ENCODE peak calls at places on chromosomes 1 and 21, in four cellular contexts. D is HepG2, E is SK-N-SH, N is K562. Z is an unnamed sample.

GRCh38 chr1:21321963-21322680 is 31.9 kb upstream of the ECE1 start:
- DNase-seq in N (no peak), D (no peak), E (no peak), Z (no peak)

GRCh38 chr21:21230672-21231071 is 232.5 kb downstream of the NCAM2 start:
- DNase-seq in E (no peak), N (no peak), D (no peak), Z (no peak)

GRCh38 chr1:86202552-86203340 is 46.2 kb upstream of the COL24A1 start:
- DNase-seq in N (no peak), E (no peak), D (no peak), Z (no peak)

GRCh38 chr1:155218854-155219591 is 10.5 kb downstream of the MTX1 start:
- DNase-seq in D (no peak), N (peak), E (peak), Z (no peak)

GRCh38 chr1:242585616-242586354 is 61.3 kb upstream of the PLD5 start:
- DNase-seq in E (no peak), D (no peak), N (no peak), Z (no peak)

GRCh38 chr1:231348442-231348841 is 10.3 kb downstream of the SPRTN start:
- DNase-seq in N (no peak), D (no peak), E (no peak), Z (no peak)

GRCh38 chr1:56799605-56800398 is 19.4 kb downstream of the FYB2 start:
- DNase-seq in D (no peak), E (no peak), N (no peak), Z (no peak)

GRCh38 chr1:36699113-36699512 is 216.4 kb upstream of the CSF3R start:
- DNase-seq in D (no peak), N (no peak), E (no peak), Z (no peak)

GRCh38 chr1:38327559-38327973 is 281.0 kb upstream of the POU3F1 start:
- DNase-seq in D (no peak), E (no peak), N (no peak), Z (no peak)

GRCh38 chr1:32801096-32801713 is 16.0 kb downstream of the YARS1 start:
- DNase-seq in D (no peak), N (no peak), E (no peak), Z (no peak)

GRCh38 chr1:44707112-44707881 is 23.7 kb downstream of the RNU5D-1 start:
- DNase-seq in D (peak), N (no peak), E (no peak), Z (no peak)

GRCh38 chr1:229007701-229008100 is 263.2 kb upstream of the RAB4A start:
- DNase-seq in E (no peak), D (no peak), N (no peak), Z (no peak)

GRCh38 chr21:32844653-32845443 is 73.3 kb upstream of the PAXBP1 start:
- DNase-seq in N (no peak), E (no peak), D (no peak), Z (no peak)

GRCh38 chr1:54084794-54085193 is 31.4 kb downstream of the TCEANC2 start:
- DNase-seq in D (no peak), N (no peak), E (no peak), Z (no peak)

GRCh38 chr1:24724345-24725208 is 20.7 kb upstream of the CLIC4 start:
- DNase-seq in E (no peak), D (peak), N (peak), Z (no peak)

GRCh38 chr1:151293093-151293492 is 11.0 kb downstream of the ZNF687 start:
- DNase-seq in E (no peak), D (no peak), N (no peak), Z (no peak)

GRCh38 chr1:33099290-33100118 is 18.6 kb downstream of the AZIN2 start:
- DNase-seq in D (no peak), N (no peak), E (no peak), Z (peak)

GRCh38 chr1:57279909-57280666 is 143.8 kb downstream of the DAB1 start:
- DNase-seq in N (no peak), E (no peak), D (peak), Z (no peak)

GRCh38 chr1:151288502-151288901 is 6.4 kb downstream of the ZNF687 start:
- DNase-seq in N (no peak), E (no peak), D (no peak), Z (no peak)

GRCh38 chr1:42977653-42978052 is 19.0 kb upstream of the SLC2A1 start:
- DNase-seq in E (no peak), N (no peak), D (no peak), Z (no peak)

GRCh38 chr1:16048573-16049189 is 5.1 kb downstream of the CLCNKB start:
- DNase-seq in E (peak), D (no peak), N (peak), Z (no peak)

GRCh38 chr1:231634302-231635013 is 7.9 kb downstream of the DISC1 start:
- DNase-seq in D (no peak), E (no peak), N (no peak), Z (no peak)

GRCh38 chr1:164689672-164690655 is 131.0 kb downstream of the PBX1 start:
- DNase-seq in D (no peak), N (no peak), E (peak), Z (no peak)

GRCh38 chr1:211258310-211258755 is 833 bp upstream of the RCOR3 start:
- DNase-seq in D (peak), E (peak), N (peak), Z (no peak)

GRCh38 chr1:53642215-53642555 is 96.8 kb downstream of the GLIS1 start:
- DNase-seq in D (no peak), E (no peak), N (no peak), Z (no peak)

GRCh38 chr1:226201029-226201593 is 14.6 kb upstream of the ACBD3 start:
- DNase-seq in D (no peak), N (peak), E (no peak), Z (no peak)

GRCh38 chr21:34147835-34148804 is 74.7 kb downstream of the MRPS6 start:
- DNase-seq in D (no peak), E (no peak), N (no peak), Z (no peak)

GRCh38 chr1:32501865-32502264 is 37.0 kb downstream of the ZBTB8B start:
- DNase-seq in E (no peak), N (no peak), D (no peak), Z (no peak)

GRCh38 chr1:217040696-217041095 is 317.5 kb upstream of the ESRRG start:
- DNase-seq in N (no peak), E (no peak), D (no peak), Z (no peak)

GRCh38 chr1:43797926-43798325 is 90.6 kb downstream of the ST3GAL3 start:
- DNase-seq in E (no peak), D (no peak), N (no peak), Z (no peak)

DNA sequence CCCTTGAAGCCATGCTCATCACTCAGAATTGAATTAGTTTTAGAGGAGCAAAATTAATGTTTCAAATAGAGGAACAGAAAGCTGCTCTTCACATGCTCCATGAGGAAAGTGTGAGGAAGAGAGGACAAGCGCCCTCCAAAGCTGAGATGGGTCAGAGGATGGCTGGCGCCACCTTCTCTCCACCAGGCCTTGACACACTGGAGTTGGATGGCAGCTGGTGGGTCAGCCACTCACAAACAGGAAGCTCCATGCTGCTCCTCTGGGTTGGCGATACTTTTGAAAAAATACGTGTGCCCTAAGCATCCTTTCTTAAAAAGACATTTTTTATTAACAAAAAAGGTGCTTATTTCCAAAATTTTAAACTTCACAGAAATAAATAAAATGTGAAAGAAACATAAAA is 3.1 kb upstream of the CD2 start:
- DNase-seq in E (no peak), D (no peak), N (no peak), Z (no peak)
- TF ChIP-seq SMC3 in E (no peak), D (no peak), N (no peak), Z (no peak)

DNA sequence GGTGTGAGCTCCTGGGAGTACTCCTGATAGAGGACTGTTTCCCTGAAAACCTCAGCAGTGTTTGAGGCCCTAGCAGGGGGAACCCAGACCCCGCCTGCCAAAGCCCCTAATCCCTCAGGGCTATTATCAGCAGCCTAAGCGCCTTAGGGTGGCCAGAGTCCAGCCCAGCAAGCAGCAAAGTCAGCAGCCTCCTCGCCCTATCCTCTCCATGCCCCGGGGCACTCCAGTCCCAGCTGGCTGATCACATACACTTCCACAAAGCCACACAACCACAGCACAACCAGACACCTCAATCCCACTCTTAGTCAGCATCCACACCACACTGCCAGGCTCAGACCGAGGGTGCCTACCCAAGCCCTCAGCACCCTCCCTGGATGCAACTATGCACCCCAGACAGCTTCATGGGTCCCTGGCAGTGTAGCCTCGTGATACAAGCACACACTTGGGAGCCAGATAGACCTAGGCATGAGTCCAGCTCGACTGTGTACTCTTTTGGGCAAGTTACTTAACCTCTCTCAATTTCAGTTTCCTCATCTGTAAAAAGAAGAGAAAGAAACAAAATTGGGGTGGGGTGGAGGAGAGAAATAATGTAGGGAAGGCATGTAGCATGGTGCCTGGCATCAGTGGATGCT is 7.1 kb downstream of the IGSF9 start:
- DNase-seq in E (no peak), N (no peak), D (no peak), Z (no peak)
- TF ChIP-seq TAF1 in E (no peak), N (no peak), D (no peak), Z (no peak)

GRCh38 chr1:245156736-245157505 is 2.1 kb downstream of the KIF26B start:
- DNase-seq in D (peak), E (peak), N (no peak), Z (no peak)
- TF ChIP-seq SMC3 in D (no peak), E (no peak), N (no peak), Z (no peak)

GRCh38 chr1:110492573-110492972 is 26.4 kb downstream of the KCNA10 start:
- DNase-seq in N (no peak), E (no peak), D (no peak), Z (no peak)

GRCh38 chr1:110495926-110496600 is 22.9 kb downstream of the KCNA10 start:
- DNase-seq in N (peak), D (peak), E (peak), Z (no peak)

GRCh38 chr1:110493059-110493458 is 25.9 kb downstream of the KCNA10 start:
- DNase-seq in N (no peak), E (no peak), D (no peak), Z (no peak)

GRCh38 chr1:110494036-110494435 is 24.9 kb downstream of the KCNA10 start:
- DNase-seq in E (no peak), N (no peak), D (no peak), Z (no peak)

GRCh38 chr1:110494522-110495406 is 24.2 kb downstream of the KCNA10 start:
- DNase-seq in E (no peak), D (no peak), N (no peak), Z (no peak)
- TF ChIP-seq TAF1 in E (no peak), D (no peak), N (no peak), Z (no peak)

GRCh38 chr1:12697406-12697805 is 18.5 kb upstream of the AADACL3 start:
- DNase-seq in N (no peak), D (no peak), E (no peak), Z (no peak)
- TF ChIP-seq SMC3 in N (no peak), D (no peak), E (no peak), Z (no peak)

GRCh38 chr1:52158218-52158617 is 16.3 kb downstream of the ZFYVE9 start:
- DNase-seq in E (no peak), D (no peak), N (no peak), Z (no peak)

GRCh38 chr1:52157582-52157981 is 15.7 kb downstream of the ZFYVE9 start:
- DNase-seq in N (no peak), E (no peak), D (no peak), Z (no peak)

GRCh38 chr1:52162947-52163346 is 21.1 kb downstream of the ZFYVE9 start:
- DNase-seq in D (no peak), N (no peak), E (no peak), Z (no peak)

GRCh38 chr1:52156460-52156859 is 14.6 kb downstream of the ZFYVE9 start:
- DNase-seq in N (no peak), E (no peak), D (no peak), Z (no peak)

GRCh38 chr1:52159033-52159789 is 17.3 kb downstream of the ZFYVE9 start:
- DNase-seq in N (no peak), E (no peak), D (no peak), Z (no peak)
- TF ChIP-seq TAF1 in N (no peak), E (no peak), D (no peak), Z (no peak)

DNA sequence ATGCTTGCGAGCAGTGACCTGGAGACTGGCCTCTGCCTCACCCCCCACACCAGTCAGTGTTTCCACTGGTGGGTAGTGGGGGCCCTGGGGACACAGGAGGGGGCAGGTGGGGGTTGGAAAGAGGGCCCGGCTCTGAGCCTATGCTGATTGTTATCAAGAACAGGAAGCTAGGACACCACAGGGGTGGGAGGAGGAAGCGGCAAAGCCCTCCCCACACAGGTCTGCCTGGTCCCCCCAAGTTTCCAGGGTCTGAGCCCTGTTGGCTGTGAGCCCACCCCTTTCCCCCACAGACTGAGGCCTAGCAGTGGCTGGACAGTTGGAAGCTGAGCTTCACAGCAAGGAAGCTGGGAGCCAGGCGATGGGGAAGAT is 1.6 kb upstream of the PTPN7 start:
- DNase-seq in N (peak), E (no peak), D (no peak), Z (peak)
- TF ChIP-seq SMC3 in N (no peak), E (no peak), D (no peak), Z (no peak)

GRCh38 chr1:120176092-120176855 is at the start of gene SEC22B:
- DNase-seq in N (peak), E (peak), D (peak), Z (peak)

GRCh38 chr1:120179420-120180348 is 3.4 kb upstream of the SEC22B start:
- DNase-seq in N (no peak), E (peak), D (no peak), Z (no peak)

GRCh38 chr1:120178799-120179419 is 2.6 kb upstream of the SEC22B start:
- DNase-seq in E (peak), N (peak), D (no peak), Z (no peak)
- TF ChIP-seq TAF1 in E (no peak), N (no peak), D (no peak), Z (no peak)

GRCh38 chr1:116033322-116033721 is 57.0 kb downstream of the SLC22A15 start:
- DNase-seq in E (no peak), D (no peak), N (no peak), Z (no peak)
- TF ChIP-seq SMC3 in E (no peak), D (no peak), N (no peak), Z (no peak)

GRCh38 chr1:40530735-40531380 is 579 bp upstream of the ZNF684 start:
- DNase-seq in E (peak), D (no peak), N (no peak), Z (no peak)
- TF ChIP-seq TAF1 in E (no peak), D (no peak), N (no peak), Z (no peak)

Z was measured in GM12878.